ENCODE peak calls at places on chromosomes 4 and X, in six cellular contexts. G, H, A, X, Z and Q are unnamed samples.

GRCh38 chr4:5979981-5980380 is 38.2 kb downstream of the C4orf50 start:
- DNase-seq in A (no peak), H (no peak), Z (peak; percentile 87), G (peak; percentile 80), X (no peak), Q (no peak)

GRCh38 chr4:176448761-176449160 is 129.0 kb downstream of the SPCS3 start:
- DNase-seq in X (no peak), H (no peak), Z (no peak), A (no peak), G (no peak), Q (no peak)

GRCh38 chrX:129744881-129745321 is 6.1 kb downstream of the XPNPEP2 start:
- DNase-seq in Z (no peak), X (no peak), H (no peak), A (no peak), G (no peak), Q (no peak)

GRCh38 chr4:135670548-135670947 is 1469.0 kb upstream of the PABPC4L start:
- DNase-seq in H (no peak), A (no peak), Z (no peak), G (no peak), X (no peak), Q (no peak)

GRCh38 chr4:128355301-128355700 is 67.7 kb upstream of the PGRMC2 start:
- DNase-seq in A (no peak), X (no peak), G (peak; percentile 52), Z (no peak), H (peak; percentile 26), Q (no peak)

GRCh38 chr4:112167790-112168189 is 22.5 kb downstream of the FAM241A start:
- DNase-seq in A (no peak), G (no peak), X (no peak), H (no peak), Z (no peak), Q (no peak)

GRCh38 chr4:64538219-64538618 is 129.0 kb upstream of the TECRL start:
- DNase-seq in A (no peak), Z (peak; percentile 62), G (no peak), X (peak; percentile 6), H (no peak), Q (no peak)

GRCh38 chrX:40685352-40685918 is 38.1 kb upstream of the CXorf38 start:
- DNase-seq in H (no peak), A (no peak), Z (no peak), G (no peak), X (no peak), Q (no peak)

GRCh38 chrX:118603981-118604380 is 108.4 kb downstream of the DOCK11 start:
- DNase-seq in Z (peak; percentile 49), H (peak; percentile 52), G (peak; percentile 44), A (no peak), X (peak; percentile 50), Q (peak; percentile 9)

GRCh38 chrX:15336023-15336413 is 695 bp upstream of the PIGA start:
- DNase-seq in A (no peak), X (no peak), G (peak; percentile 44), Z (no peak), H (peak; percentile 10), Q (no peak)

GRCh38 chrX:40962793-40963407 is 122.3 kb upstream of the USP9X start:
- DNase-seq in X (no peak), G (no peak), Z (no peak), A (no peak), H (no peak), Q (no peak)

GRCh38 chr4:158331863-158332262 is 121.6 kb downstream of the TMEM144 start:
- DNase-seq in X (no peak), H (no peak), Z (no peak), G (no peak), A (no peak), Q (no peak)

GRCh38 chr4:42366959-42367358 is 30.3 kb upstream of the SHISA3 start:
- DNase-seq in A (no peak), G (no peak), X (no peak), H (no peak), Z (no peak), Q (no peak)

GRCh38 chr4:61468091-61468720 is 268.1 kb downstream of the ADGRL3 start:
- DNase-seq in G (no peak), H (no peak), X (no peak), A (no peak), Z (no peak), Q (no peak)

GRCh38 chr4:141643557-141643956 is 7.2 kb downstream of the IL15 start:
- DNase-seq in A (no peak), Z (no peak), G (no peak), H (no peak), X (no peak), Q (no peak)

GRCh38 chr4:154030747-154031146 is 241.9 kb upstream of the SFRP2 start:
- DNase-seq in X (no peak), G (no peak), Z (no peak), H (no peak), A (no peak), Q (no peak)

GRCh38 chr4:150769235-150769634 is 187.3 kb downstream of the MAB21L2 start:
- DNase-seq in A (no peak), G (no peak), H (no peak), Z (no peak), X (peak; percentile 67), Q (no peak)

GRCh38 chrX:49174723-49175122 is 3.0 kb downstream of the PLP2 start:
- DNase-seq in X (no peak), Z (no peak), G (no peak), H (no peak), A (no peak), Q (no peak)

GRCh38 chr4:54233697-54234496 is 4.8 kb downstream of the PDGFRA start:
- DNase-seq in G (peak; percentile 76), X (peak; percentile 52), Z (peak; percentile 84), A (peak; percentile 52), H (peak; percentile 76), Q (no peak)

GRCh38 chr4:54234497-54235205 is 5.6 kb downstream of the PDGFRA start:
- DNase-seq in Z (no peak), H (no peak), G (peak; percentile 30), X (no peak), A (no peak), Q (no peak)

GRCh38 chr4:54232151-54232688 is 3.1 kb downstream of the PDGFRA start:
- DNase-seq in A (no peak), G (no peak), H (no peak), X (no peak), Z (peak; percentile 57), Q (no peak)

GRCh38 chr4:54231419-54232150 is 2.5 kb downstream of the PDGFRA start:
- DNase-seq in A (no peak), Z (peak; percentile 78), X (no peak), H (no peak), G (peak; percentile 77), Q (no peak)

GRCh38 chr4:54233128-54233696 is 4.1 kb downstream of the PDGFRA start:
- DNase-seq in A (peak; percentile 89), G (peak; percentile 91), Z (peak; percentile 92), X (peak; percentile 55), H (peak; percentile 73), Q (peak; percentile 87)
- TF ChIP-seq TAF1 in A (no peak), G (no peak), Z (peak; percentile 34), X (no peak), H (no peak), Q (no peak)

DNA sequence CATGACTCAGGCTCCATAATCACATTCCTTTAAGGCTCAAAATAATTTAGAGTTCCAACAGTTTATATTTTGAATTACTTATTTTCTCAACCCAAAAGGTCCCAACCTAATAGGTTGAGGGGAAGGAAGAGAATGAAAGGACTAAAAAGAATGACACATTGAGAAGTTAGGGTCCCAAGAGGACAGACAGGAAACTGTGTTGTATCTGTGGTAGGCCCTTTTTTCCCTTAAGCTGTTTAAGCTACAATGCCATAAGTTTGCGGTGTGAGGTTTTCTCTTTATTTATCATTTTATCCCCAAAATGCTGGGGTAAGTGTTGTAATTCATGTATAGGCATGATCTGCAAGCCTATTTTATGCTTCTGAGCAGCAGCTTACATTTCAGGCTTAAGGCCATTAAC is 290.2 kb downstream of the ZNF674 start:
- DNase-seq in Z (no peak), H (no peak), X (no peak), G (no peak), A (no peak), Q (no peak)
- TF ChIP-seq TAF1 in Z (no peak), H (no peak), X (no peak), G (no peak), A (no peak), Q (no peak)

GRCh38 chr4:55080174-55080865 is 45.1 kb downstream of the KDR start:
- DNase-seq in H (no peak), Z (no peak), X (no peak), G (no peak), A (no peak), Q (no peak)

GRCh38 chr4:55079451-55080173 is 45.8 kb downstream of the KDR start:
- DNase-seq in A (no peak), H (no peak), Z (no peak), X (no peak), G (no peak), Q (no peak)

GRCh38 chr4:55077577-55077976 is 47.8 kb downstream of the KDR start:
- DNase-seq in X (no peak), H (no peak), Z (no peak), G (no peak), A (no peak), Q (no peak)

GRCh38 chr4:55075823-55076418 is 49.5 kb downstream of the KDR start:
- DNase-seq in H (no peak), G (no peak), Z (no peak), A (no peak), X (no peak), Q (no peak)

DNA sequence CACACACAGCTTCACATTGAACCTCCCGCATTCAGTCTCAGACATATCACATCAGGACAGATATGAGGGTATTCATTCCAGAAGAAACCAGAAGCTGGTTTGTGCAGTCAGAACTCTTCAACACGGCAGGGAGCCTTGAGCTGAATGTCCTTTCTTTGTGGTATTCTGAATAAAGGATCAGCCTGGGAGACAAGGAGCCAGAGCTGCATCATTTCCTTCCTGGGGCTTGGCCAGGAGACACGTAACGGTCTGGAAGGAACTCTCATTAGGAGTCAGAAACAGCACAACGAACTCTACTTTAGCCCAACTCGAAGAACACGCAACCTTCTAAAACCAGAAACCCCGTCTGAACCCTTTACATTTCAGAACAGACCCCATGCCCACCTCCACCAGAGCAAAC is 46.4 kb downstream of the KDR start:
- DNase-seq in H (no peak), A (no peak), X (no peak), G (no peak), Z (no peak), Q (no peak)
- TF ChIP-seq TAF1 in H (no peak), A (no peak), X (no peak), G (no peak), Z (no peak), Q (no peak)

GRCh38 chr4:96134806-96135205 is 294.9 kb downstream of the PDHA2 start:
- DNase-seq in G (no peak), Z (no peak), A (no peak), H (no peak), X (no peak), Q (no peak)

GRCh38 chr4:96139251-96139929 is 299.5 kb downstream of the PDHA2 start:
- DNase-seq in Z (no peak), H (no peak), A (no peak), G (no peak), X (no peak), Q (no peak)

GRCh38 chr4:96131186-96131585 is 291.3 kb downstream of the PDHA2 start:
- DNase-seq in H (no peak), X (no peak), A (no peak), G (no peak), Z (no peak), Q (no peak)

DNA sequence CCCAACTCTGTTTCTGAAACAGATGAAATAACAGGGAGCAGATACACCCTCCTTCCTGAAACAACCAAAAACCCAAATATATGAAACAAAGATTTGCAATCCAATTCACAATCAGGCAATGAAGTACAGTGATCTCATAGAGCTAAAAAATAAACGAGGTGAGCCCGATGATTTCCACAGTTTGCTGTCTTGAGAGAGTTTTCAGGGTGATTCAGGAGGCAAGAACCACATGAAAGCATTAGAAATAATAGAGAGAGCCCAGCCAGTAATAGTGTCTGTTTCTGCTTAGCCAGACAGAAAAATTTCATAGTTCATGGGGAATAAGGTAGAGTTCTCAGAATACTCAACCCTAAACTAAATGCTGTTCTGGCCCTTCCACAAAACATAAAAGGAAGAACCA is 296.2 kb downstream of the PDHA2 start:
- DNase-seq in Z (no peak), A (no peak), H (no peak), G (no peak), X (no peak), Q (no peak)
- TF ChIP-seq TAF1 in Z (no peak), A (no peak), H (no peak), G (no peak), X (no peak), Q (no peak)